ENCODE peak calls at places on chromosomes 5 and 9, in five cellular contexts. F is Right ventricle myocardium superior, E is posterior cingulate gyrus, B is caudate nucleus, M is SK-N-DZ. Q is an unnamed sample.

GRCh38 chr5:72837524-72838096 is 21.1 kb downstream of the TNPO1 start:
- DNase-seq in E (no peak), M (no peak), B (no peak), F (no peak), Q (no peak)

GRCh38 chr9:134735441-134736175 is 94.0 kb downstream of the COL5A1 start:
- DNase-seq in E (no peak), B (no peak), F (peak), M (no peak), Q (no peak)

GRCh38 chr5:111223790-111224560 is at the start of gene CAMK4:
- DNase-seq in M (peak), F (peak), E (peak), B (peak), Q (peak)

GRCh38 chr5:137718611-137719010 is 17.3 kb downstream of the KLHL3 start:
- DNase-seq in B (no peak), E (no peak), M (no peak), F (no peak), Q (no peak)

GRCh38 chr9:136991993-136992818 is at the start of gene PAXX:
- DNase-seq in E (peak), B (peak), F (peak), M (peak), Q (peak)

GRCh38 chr5:67303356-67303755 is 106.8 kb upstream of the CD180 start:
- DNase-seq in E (no peak), M (no peak), B (no peak), F (no peak), Q (no peak)

GRCh38 chr9:93599571-93600403 is 23.4 kb downstream of the PHF2 start:
- DNase-seq in F (no peak), E (no peak), M (no peak), B (no peak), Q (no peak)

GRCh38 chr9:113990975-113991471 is 87.1 kb downstream of the AMBP start:
- DNase-seq in B (no peak), E (no peak), F (no peak), M (no peak), Q (no peak)

GRCh38 chr9:122810306-122810946 is 10.5 kb downstream of the OR1K1 start:
- DNase-seq in F (peak), B (peak), M (peak), E (peak), Q (peak)

GRCh38 chr9:109600142-109600541 is 102.0 kb upstream of the PTPN3 start:
- DNase-seq in E (no peak), F (no peak), M (no peak), B (no peak), Q (no peak)

GRCh38 chr5:138981606-138982005 is 106.5 kb upstream of the LRRTM2 start:
- DNase-seq in B (no peak), E (peak), F (no peak), M (no peak), Q (peak)

GRCh38 chr5:157454273-157454672 is 5.7 kb upstream of the NIPAL4 start:
- DNase-seq in F (no peak), E (no peak), B (no peak), M (no peak), Q (no peak)

GRCh38 chr5:82765765-82766164 is 311.4 kb downstream of the TMEM167A start:
- DNase-seq in E (no peak), F (no peak), M (no peak), B (no peak), Q (no peak)